ENCODE peak calls at places on chromosomes 5 and 9, in five cellular contexts. One of them, this sample, is unnamed.

GRCh38 chr9:122056484-122056883 is 36.6 kb downstream of the TTLL11 start:
- DNase-seq in GM12891: no peak
- DNase-seq in SK-N-SH: no peak
- DNase-seq in sigmoid colon: no peak
- DNase-seq in HCT116: no peak
- DNase-seq in this sample: no peak

GRCh38 chr9:99336531-99336930 is 114.4 kb downstream of the SEC61B start:
- DNase-seq in SK-N-SH: no peak
- DNase-seq in sigmoid colon: no peak
- DNase-seq in GM12891: no peak
- DNase-seq in HCT116: no peak
- DNase-seq in this sample: no peak

GRCh38 chr5:168347786-168348414 is 56.5 kb downstream of the WWC1 start:
- DNase-seq in sigmoid colon: no peak
- DNase-seq in GM12891: no peak
- DNase-seq in HCT116: no peak
- DNase-seq in SK-N-SH: no peak
- DNase-seq in this sample: no peak

GRCh38 chr9:124342946-124343485 is 72.2 kb downstream of the PSMB7 start:
- DNase-seq in GM12891: no peak
- DNase-seq in SK-N-SH: no peak
- DNase-seq in sigmoid colon: peak
- DNase-seq in HCT116: no peak
- DNase-seq in this sample: peak

GRCh38 chr5:36078430-36078829 is 11.7 kb upstream of the UGT3A2 start:
- DNase-seq in sigmoid colon: no peak
- DNase-seq in HCT116: no peak
- DNase-seq in SK-N-SH: no peak
- DNase-seq in GM12891: no peak
- DNase-seq in this sample: no peak

GRCh38 chr5:73433982-73434342 is 14.6 kb downstream of the FOXD1 start:
- DNase-seq in SK-N-SH: no peak
- DNase-seq in GM12891: no peak
- DNase-seq in HCT116: no peak
- DNase-seq in sigmoid colon: no peak
- DNase-seq in this sample: no peak

GRCh38 chr5:168608821-168609220 is 29.7 kb upstream of the PANK3 start:
- DNase-seq in sigmoid colon: no peak
- DNase-seq in SK-N-SH: no peak
- DNase-seq in GM12891: no peak
- DNase-seq in HCT116: no peak
- DNase-seq in this sample: no peak

GRCh38 chr9:126015446-126015845 is 268.3 kb downstream of the PBX3 start:
- DNase-seq in SK-N-SH: no peak
- DNase-seq in GM12891: no peak
- DNase-seq in sigmoid colon: no peak
- DNase-seq in HCT116: no peak
- DNase-seq in this sample: no peak

GRCh38 chr9:135862781-135863180 is 44.6 kb downstream of the CAMSAP1 start:
- DNase-seq in sigmoid colon: no peak
- DNase-seq in SK-N-SH: no peak
- DNase-seq in HCT116: no peak
- DNase-seq in GM12891: no peak
- DNase-seq in this sample: no peak

GRCh38 chr5:13251623-13252367 is 692.7 kb downstream of the DNAH5 start:
- DNase-seq in GM12891: no peak
- DNase-seq in HCT116: no peak
- DNase-seq in SK-N-SH: no peak
- DNase-seq in sigmoid colon: no peak
- DNase-seq in this sample: no peak

GRCh38 chr5:157369507-157369906 is 90.5 kb upstream of the NIPAL4 start:
- DNase-seq in SK-N-SH: no peak
- DNase-seq in HCT116: no peak
- DNase-seq in sigmoid colon: no peak
- DNase-seq in GM12891: no peak
- DNase-seq in this sample: no peak

GRCh38 chr9:121640076-121640475 is 11.4 kb upstream of the DAB2IP start:
- DNase-seq in GM12891: peak
- DNase-seq in sigmoid colon: peak
- DNase-seq in SK-N-SH: peak
- DNase-seq in HCT116: no peak
- DNase-seq in this sample: peak

GRCh38 chr5:135069895-135070657 is 36.0 kb upstream of the PITX1 start:
- DNase-seq in HCT116: no peak
- DNase-seq in GM12891: no peak
- DNase-seq in SK-N-SH: no peak
- DNase-seq in sigmoid colon: no peak
- DNase-seq in this sample: no peak

GRCh38 chr5:143057580-143057999 is 287.4 kb downstream of the ARHGAP26 start:
- DNase-seq in GM12891: no peak
- DNase-seq in sigmoid colon: no peak
- DNase-seq in HCT116: no peak
- DNase-seq in SK-N-SH: no peak
- DNase-seq in this sample: no peak

GRCh38 chr5:143055596-143056330 is 285.6 kb downstream of the ARHGAP26 start:
- DNase-seq in GM12891: no peak
- DNase-seq in sigmoid colon: no peak
- DNase-seq in HCT116: no peak
- DNase-seq in SK-N-SH: no peak
- DNase-seq in this sample: no peak

GRCh38 chr5:143056331-143056689 is 286.1 kb downstream of the ARHGAP26 start:
- DNase-seq in SK-N-SH: no peak
- DNase-seq in HCT116: no peak
- DNase-seq in sigmoid colon: no peak
- DNase-seq in GM12891: no peak
- DNase-seq in this sample: no peak

GRCh38 chr5:143059355-143059754 is 289.2 kb downstream of the ARHGAP26 start:
- DNase-seq in GM12891: no peak
- DNase-seq in HCT116: no peak
- DNase-seq in sigmoid colon: no peak
- DNase-seq in SK-N-SH: no peak
- DNase-seq in this sample: no peak

DNA sequence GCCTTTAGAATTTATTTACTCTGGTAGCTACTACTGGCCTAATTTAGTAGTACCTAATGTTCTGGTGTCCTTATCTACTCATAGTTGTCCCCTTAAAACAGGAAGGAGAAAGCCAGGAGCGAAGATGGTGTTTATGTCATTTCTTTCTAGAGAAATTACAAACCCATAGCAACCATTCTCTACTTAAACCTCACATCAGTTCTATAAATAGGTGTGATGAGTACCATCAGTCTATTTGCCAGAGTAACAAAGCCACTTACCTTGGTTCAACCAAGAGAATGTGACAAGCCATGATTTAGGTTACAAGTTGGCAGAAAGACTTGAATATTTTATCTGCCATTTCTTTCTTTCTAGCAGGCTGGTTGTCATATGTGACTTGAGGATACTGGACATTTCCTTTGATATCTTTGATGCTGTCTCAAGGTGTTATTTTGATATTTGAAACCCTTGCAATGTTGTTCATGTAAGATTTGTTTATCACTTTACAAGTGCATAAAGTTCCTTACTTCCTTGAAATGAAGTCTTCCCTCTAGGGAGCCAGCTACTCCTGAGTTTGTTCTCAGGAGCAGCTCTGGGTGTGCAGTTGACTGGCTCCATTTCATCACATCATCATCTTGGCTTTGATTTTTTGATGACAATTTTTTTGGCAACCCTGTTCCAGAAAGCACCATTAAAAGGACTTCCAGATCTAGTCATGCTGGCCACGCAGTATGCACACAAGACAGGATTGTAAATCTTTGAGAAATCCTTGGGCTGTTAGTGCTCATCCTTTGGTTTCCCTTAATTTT is 286.8 kb downstream of the ARHGAP26 start:
- DNase-seq in GM12891: no peak
- DNase-seq in HCT116: no peak
- DNase-seq in sigmoid colon: no peak
- DNase-seq in SK-N-SH: no peak
- DNase-seq in this sample: no peak
- TF ChIP-seq POLR2AphosphoS5 in GM12891: peak
- TF ChIP-seq POLR2AphosphoS5 in HCT116: no peak
- TF ChIP-seq POLR2AphosphoS5 in sigmoid colon: no peak
- TF ChIP-seq POLR2AphosphoS5 in SK-N-SH: no peak
- TF ChIP-seq POLR2AphosphoS5 in this sample: no peak

DNA sequence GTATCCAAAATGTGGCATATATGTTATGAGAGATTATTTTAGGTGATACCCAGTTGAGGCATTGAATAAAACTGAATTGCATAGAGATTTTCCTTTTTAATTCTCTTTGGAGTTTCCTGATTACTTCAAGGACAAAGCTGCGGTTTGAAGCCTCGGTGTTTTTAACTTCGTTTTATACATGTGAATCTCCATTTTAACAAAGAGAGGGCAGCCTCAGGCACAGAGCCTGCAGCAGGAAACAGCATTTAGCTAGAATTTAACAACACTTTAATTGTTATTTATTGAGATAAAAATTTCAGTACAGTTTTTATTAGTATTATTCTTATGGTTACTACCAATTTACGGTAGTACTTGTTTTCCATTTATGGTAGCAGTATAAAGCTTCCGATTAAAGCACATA is 114.0 kb downstream of the KIF4B start:
- DNase-seq in GM12891: no peak
- DNase-seq in sigmoid colon: no peak
- DNase-seq in SK-N-SH: no peak
- DNase-seq in HCT116: no peak
- DNase-seq in this sample: no peak
- TF ChIP-seq POLR2AphosphoS5 in GM12891: no peak
- TF ChIP-seq POLR2AphosphoS5 in sigmoid colon: no peak
- TF ChIP-seq POLR2AphosphoS5 in SK-N-SH: no peak
- TF ChIP-seq POLR2AphosphoS5 in HCT116: no peak
- TF ChIP-seq POLR2AphosphoS5 in this sample: no peak

GRCh38 chr9:111627260-111627963 is 3.7 kb upstream of the DNAJC25 start:
- DNase-seq in HCT116: no peak
- DNase-seq in sigmoid colon: no peak
- DNase-seq in SK-N-SH: no peak
- DNase-seq in GM12891: no peak
- DNase-seq in this sample: no peak
- TF ChIP-seq POLR2AphosphoS5 in HCT116: no peak
- TF ChIP-seq POLR2AphosphoS5 in sigmoid colon: no peak
- TF ChIP-seq POLR2AphosphoS5 in SK-N-SH: no peak
- TF ChIP-seq POLR2AphosphoS5 in GM12891: no peak
- TF ChIP-seq POLR2AphosphoS5 in this sample: no peak

GRCh38 chr5:56818409-56819026 is 3.2 kb downstream of the MAP3K1 start:
- DNase-seq in sigmoid colon: no peak
- DNase-seq in HCT116: no peak
- DNase-seq in GM12891: no peak
- DNase-seq in SK-N-SH: no peak
- DNase-seq in this sample: no peak

GRCh38 chr5:56814963-56815656 is at the start of gene MAP3K1:
- DNase-seq in SK-N-SH: peak
- DNase-seq in HCT116: no peak
- DNase-seq in GM12891: peak
- DNase-seq in sigmoid colon: peak
- DNase-seq in this sample: peak

GRCh38 chr5:56817306-56817986 is 2.1 kb downstream of the MAP3K1 start:
- DNase-seq in SK-N-SH: no peak
- DNase-seq in sigmoid colon: no peak
- DNase-seq in HCT116: no peak
- DNase-seq in GM12891: no peak
- DNase-seq in this sample: no peak

GRCh38 chr5:56815657-56816545 is 552 bp downstream of the MAP3K1 start:
- DNase-seq in SK-N-SH: peak
- DNase-seq in HCT116: no peak
- DNase-seq in sigmoid colon: peak
- DNase-seq in GM12891: peak
- DNase-seq in this sample: peak

GRCh38 chr5:56816546-56817081 is 1.3 kb downstream of the MAP3K1 start:
- DNase-seq in HCT116: no peak
- DNase-seq in GM12891: peak
- DNase-seq in sigmoid colon: peak
- DNase-seq in SK-N-SH: peak
- DNase-seq in this sample: peak
- TF ChIP-seq POLR2AphosphoS5 in HCT116: peak
- TF ChIP-seq POLR2AphosphoS5 in GM12891: no peak
- TF ChIP-seq POLR2AphosphoS5 in sigmoid colon: peak
- TF ChIP-seq POLR2AphosphoS5 in SK-N-SH: no peak
- TF ChIP-seq POLR2AphosphoS5 in this sample: peak

GRCh38 chr9:88077071-88077617 is 61.1 kb downstream of the SPATA31C2 start:
- DNase-seq in GM12891: no peak
- DNase-seq in HCT116: no peak
- DNase-seq in SK-N-SH: no peak
- DNase-seq in sigmoid colon: no peak
- DNase-seq in this sample: no peak

GRCh38 chr9:88072831-88073365 is 65.4 kb downstream of the SPATA31C2 start:
- DNase-seq in GM12891: no peak
- DNase-seq in sigmoid colon: no peak
- DNase-seq in SK-N-SH: no peak
- DNase-seq in HCT116: no peak
- DNase-seq in this sample: no peak

GRCh38 chr9:88076286-88077070 is 61.8 kb downstream of the SPATA31C2 start:
- DNase-seq in sigmoid colon: peak
- DNase-seq in HCT116: peak
- DNase-seq in SK-N-SH: peak
- DNase-seq in GM12891: peak
- DNase-seq in this sample: peak

GRCh38 chr9:88074931-88075330 is 63.3 kb downstream of the SPATA31C2 start:
- DNase-seq in SK-N-SH: no peak
- DNase-seq in GM12891: no peak
- DNase-seq in HCT116: no peak
- DNase-seq in sigmoid colon: no peak
- DNase-seq in this sample: no peak

DNA sequence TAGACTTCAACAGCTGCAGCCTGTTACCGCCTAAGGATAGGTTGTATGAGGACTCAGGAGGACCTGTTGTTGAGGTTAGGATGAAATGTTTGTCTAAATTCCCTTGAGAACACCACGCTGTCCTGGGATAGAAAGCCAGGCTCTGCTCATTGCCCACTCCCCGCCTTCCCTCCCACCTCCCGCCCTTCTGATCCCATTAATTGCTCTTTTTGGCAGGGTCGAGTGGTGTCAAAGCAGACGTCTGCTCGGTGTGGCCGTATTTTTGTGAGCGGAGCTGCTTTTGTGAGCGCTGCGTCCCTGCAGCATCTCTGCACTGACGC is 62.3 kb downstream of the SPATA31C2 start:
- DNase-seq in sigmoid colon: no peak
- DNase-seq in SK-N-SH: no peak
- DNase-seq in GM12891: no peak
- DNase-seq in HCT116: no peak
- DNase-seq in this sample: no peak
- TF ChIP-seq POLR2AphosphoS5 in sigmoid colon: no peak
- TF ChIP-seq POLR2AphosphoS5 in SK-N-SH: no peak
- TF ChIP-seq POLR2AphosphoS5 in GM12891: no peak
- TF ChIP-seq POLR2AphosphoS5 in HCT116: no peak
- TF ChIP-seq POLR2AphosphoS5 in this sample: no peak

GRCh38 chr9:38120961-38121360 is 51.9 kb upstream of the SHB start:
- DNase-seq in HCT116: no peak
- DNase-seq in SK-N-SH: no peak
- DNase-seq in GM12891: no peak
- DNase-seq in sigmoid colon: no peak
- DNase-seq in this sample: no peak
- TF ChIP-seq POLR2AphosphoS5 in HCT116: no peak
- TF ChIP-seq POLR2AphosphoS5 in SK-N-SH: no peak
- TF ChIP-seq POLR2AphosphoS5 in GM12891: no peak
- TF ChIP-seq POLR2AphosphoS5 in sigmoid colon: no peak
- TF ChIP-seq POLR2AphosphoS5 in this sample: no peak

GRCh38 chr9:107711528-107711927 is 222.0 kb upstream of the KLF4 start:
- DNase-seq in SK-N-SH: peak
- DNase-seq in sigmoid colon: no peak
- DNase-seq in GM12891: no peak
- DNase-seq in HCT116: peak
- DNase-seq in this sample: no peak
- TF ChIP-seq POLR2AphosphoS5 in SK-N-SH: peak
- TF ChIP-seq POLR2AphosphoS5 in sigmoid colon: peak
- TF ChIP-seq POLR2AphosphoS5 in GM12891: no peak
- TF ChIP-seq POLR2AphosphoS5 in HCT116: peak
- TF ChIP-seq POLR2AphosphoS5 in this sample: no peak

GRCh38 chr5:107743357-107744000 is 72.7 kb upstream of the EFNA5 start:
- DNase-seq in HCT116: no peak
- DNase-seq in SK-N-SH: no peak
- DNase-seq in sigmoid colon: no peak
- DNase-seq in GM12891: no peak
- DNase-seq in this sample: no peak
- TF ChIP-seq POLR2AphosphoS5 in HCT116: no peak
- TF ChIP-seq POLR2AphosphoS5 in SK-N-SH: no peak
- TF ChIP-seq POLR2AphosphoS5 in sigmoid colon: no peak
- TF ChIP-seq POLR2AphosphoS5 in GM12891: no peak
- TF ChIP-seq POLR2AphosphoS5 in this sample: no peak